ENCODE peak calls at places on chromosomes 11 and 22, in nine cellular contexts. One of them, this sample, is unnamed.

GRCh38 chr11:120798854-120799253 is 225.0 kb upstream of the TBCEL start:
- DNase-seq in activated naive CD4-positive, alpha-beta T cell treated with anti-CD3 and anti-CD28 coated beads for 36 hours: no peak
- DNase-seq in HFFc6: no peak
- DNase-seq in HS-27A: no peak
- DNase-seq in M059J: no peak
- DNase-seq in brain pericyte: no peak
- DNase-seq in HT1080: no peak
- DNase-seq in 8988T: no peak
- DNase-seq in cardiac fibroblast: no peak
- DNase-seq in this sample: no peak

GRCh38 chr22:40156001-40156516 is 21.7 kb upstream of the TNRC6B start:
- DNase-seq in brain pericyte: peak
- DNase-seq in M059J: peak
- DNase-seq in 8988T: no peak
- DNase-seq in HT1080: peak
- DNase-seq in activated naive CD4-positive, alpha-beta T cell treated with anti-CD3 and anti-CD28 coated beads for 36 hours: peak
- DNase-seq in HFFc6: peak
- DNase-seq in cardiac fibroblast: peak
- DNase-seq in HS-27A: no peak
- DNase-seq in this sample: peak

GRCh38 chr22:43090130-43090789 is 1.1 kb upstream of the TTLL1 start:
- DNase-seq in cardiac fibroblast: peak
- DNase-seq in 8988T: peak
- DNase-seq in HT1080: peak
- DNase-seq in brain pericyte: peak
- DNase-seq in HS-27A: peak
- DNase-seq in HFFc6: peak
- DNase-seq in activated naive CD4-positive, alpha-beta T cell treated with anti-CD3 and anti-CD28 coated beads for 36 hours: peak
- DNase-seq in M059J: peak
- DNase-seq in this sample: peak

GRCh38 chr11:83206771-83207413 is 13.4 kb downstream of the ANKRD42 start:
- DNase-seq in M059J: no peak
- DNase-seq in activated naive CD4-positive, alpha-beta T cell treated with anti-CD3 and anti-CD28 coated beads for 36 hours: no peak
- DNase-seq in HS-27A: no peak
- DNase-seq in cardiac fibroblast: peak
- DNase-seq in HFFc6: no peak
- DNase-seq in HT1080: peak
- DNase-seq in 8988T: no peak
- DNase-seq in brain pericyte: no peak
- DNase-seq in this sample: peak

GRCh38 chr22:17576475-17576874 is 13.2 kb downstream of the SLC25A18 start:
- DNase-seq in brain pericyte: no peak
- DNase-seq in 8988T: no peak
- DNase-seq in activated naive CD4-positive, alpha-beta T cell treated with anti-CD3 and anti-CD28 coated beads for 36 hours: peak
- DNase-seq in HS-27A: peak
- DNase-seq in HFFc6: peak
- DNase-seq in M059J: peak
- DNase-seq in cardiac fibroblast: peak
- DNase-seq in HT1080: peak
- DNase-seq in this sample: peak

GRCh38 chr11:35515224-35515623 is 10.2 kb downstream of the PAMR1 start:
- DNase-seq in brain pericyte: no peak
- DNase-seq in HT1080: no peak
- DNase-seq in M059J: peak
- DNase-seq in HFFc6: peak
- DNase-seq in 8988T: no peak
- DNase-seq in activated naive CD4-positive, alpha-beta T cell treated with anti-CD3 and anti-CD28 coated beads for 36 hours: no peak
- DNase-seq in cardiac fibroblast: peak
- DNase-seq in HS-27A: peak
- DNase-seq in this sample: peak

GRCh38 chr11:33375688-33376311 is 118.6 kb downstream of the HIPK3 start:
- DNase-seq in cardiac fibroblast: peak
- DNase-seq in 8988T: peak
- DNase-seq in brain pericyte: no peak
- DNase-seq in activated naive CD4-positive, alpha-beta T cell treated with anti-CD3 and anti-CD28 coated beads for 36 hours: no peak
- DNase-seq in HT1080: peak
- DNase-seq in M059J: peak
- DNase-seq in HS-27A: no peak
- DNase-seq in HFFc6: no peak
- DNase-seq in this sample: no peak

GRCh38 chr11:26457660-26458059 is 114.4 kb downstream of the MUC15 start:
- DNase-seq in HFFc6: no peak
- DNase-seq in HT1080: no peak
- DNase-seq in 8988T: no peak
- DNase-seq in activated naive CD4-positive, alpha-beta T cell treated with anti-CD3 and anti-CD28 coated beads for 36 hours: no peak
- DNase-seq in HS-27A: no peak
- DNase-seq in brain pericyte: no peak
- DNase-seq in M059J: no peak
- DNase-seq in cardiac fibroblast: no peak
- DNase-seq in this sample: no peak

GRCh38 chr11:37402663-37403062 is 804.6 kb upstream of the RAG2 start:
- DNase-seq in cardiac fibroblast: no peak
- DNase-seq in HT1080: no peak
- DNase-seq in M059J: no peak
- DNase-seq in activated naive CD4-positive, alpha-beta T cell treated with anti-CD3 and anti-CD28 coated beads for 36 hours: no peak
- DNase-seq in 8988T: no peak
- DNase-seq in HS-27A: no peak
- DNase-seq in HFFc6: no peak
- DNase-seq in brain pericyte: no peak
- DNase-seq in this sample: no peak

This sample was measured in bronchial epithelial cell.